ENCODE peak calls at places on chromosome 5, in eight cellular contexts. O is LoVo; J is CD8-positive, alpha-beta memory T cell; S is HFF-Myc; L is lower lobe of right lung; X is Right ventricle myocardium superior; G is activated T-cell treated with anti-CD3 and anti-CD28 coated beads for 1 hour; Q is iPS-NIHi11. Y is an unnamed sample.

GRCh38 chr5:17235736-17236330 is 18.4 kb downstream of the BASP1 start:
- DNase-seq in S (no peak), O (no peak), L (no peak), J (no peak), X (no peak), G (no peak), Q (no peak), Y (peak)

GRCh38 chr5:67672633-67673032 is 476.0 kb upstream of the CD180 start:
- DNase-seq in L (no peak), Q (no peak), O (no peak), X (no peak), G (no peak), S (no peak), J (no peak), Y (no peak)

GRCh38 chr5:108655750-108656450 is 91.8 kb upstream of the FER start:
- DNase-seq in L (no peak), X (no peak), Q (no peak), S (no peak), G (no peak), O (peak), J (no peak), Y (no peak)

GRCh38 chr5:153629027-153629426 is 138.6 kb downstream of the GRIA1 start:
- DNase-seq in L (peak), G (no peak), Q (peak), X (no peak), S (peak), O (peak), J (no peak), Y (peak)

GRCh38 chr5:38845555-38846378 is at the start of gene OSMR:
- DNase-seq in G (no peak), S (peak), J (no peak), Q (peak), O (no peak), X (peak), L (peak), Y (peak)

GRCh38 chr5:102911973-102912372 is 156.9 kb downstream of the PAM start:
- DNase-seq in L (no peak), X (no peak), S (peak), Q (no peak), O (peak), G (no peak), J (no peak), Y (no peak)

GRCh38 chr5:143685416-143685815 is 126.5 kb upstream of the HMHB1 start:
- DNase-seq in X (no peak), G (no peak), S (no peak), Q (no peak), L (no peak), J (no peak), O (no peak), Y (no peak)

GRCh38 chr5:160693831-160694473 is 158.1 kb downstream of the ATP10B start:
- DNase-seq in S (no peak), G (no peak), O (peak), X (no peak), Q (no peak), J (no peak), L (no peak), Y (no peak)

GRCh38 chr5:158013939-158014338 is 155.0 kb upstream of the CLINT1 start:
- DNase-seq in Q (peak), S (no peak), J (no peak), L (no peak), X (no peak), O (no peak), G (no peak), Y (no peak)

GRCh38 chr5:163846512-163846911 is 341.1 kb downstream of the MAT2B start:
- DNase-seq in O (no peak), L (no peak), S (no peak), G (no peak), Q (no peak), J (no peak), X (no peak), Y (no peak)

GRCh38 chr5:132748522-132749000 is 1.3 kb downstream of the CCNI2 start:
- DNase-seq in O (no peak), X (no peak), G (no peak), Q (no peak), L (no peak), J (no peak), S (no peak), Y (no peak)

GRCh38 chr5:72234265-72234700 is 85.8 kb downstream of the MRPS27 start:
- DNase-seq in X (no peak), L (no peak), J (peak), Q (no peak), O (peak), S (no peak), G (no peak), Y (no peak)

GRCh38 chr5:150434502-150434901 is 15.0 kb downstream of the RPS14 start:
- DNase-seq in Q (peak), G (no peak), O (no peak), X (no peak), S (no peak), L (no peak), J (no peak), Y (no peak)

GRCh38 chr5:178483620-178484019 is 106.6 kb downstream of the COL23A1 start:
- DNase-seq in X (peak), O (no peak), S (no peak), J (no peak), G (peak), L (peak), Q (no peak), Y (peak)

GRCh38 chr5:147234825-147235635 is at the start of gene STK32A:
- DNase-seq in J (no peak), L (peak), X (peak), O (peak), S (no peak), G (no peak), Q (peak), Y (peak)

GRCh38 chr5:76718381-76718832 is 2.5 kb downstream of the F2R start:
- DNase-seq in G (no peak), Q (no peak), X (no peak), L (no peak), J (no peak), O (no peak), S (no peak), Y (no peak)

GRCh38 chr5:2900360-2900759 is 148.9 kb upstream of the IRX2 start:
- DNase-seq in J (no peak), X (no peak), L (no peak), S (no peak), Q (no peak), G (no peak), O (no peak), Y (no peak)

GRCh38 chr5:170504598-170505266 is 912 bp downstream of the KCNIP1 start:
- DNase-seq in J (no peak), G (no peak), O (no peak), X (no peak), Q (no peak), L (no peak), S (no peak), Y (no peak)

GRCh38 chr5:102221949-102222348 is 74.1 kb downstream of the SLCO4C1 start:
- DNase-seq in J (no peak), O (no peak), X (no peak), S (no peak), L (no peak), Q (no peak), G (no peak), Y (no peak)

GRCh38 chr5:137994556-137994955 is 38.3 kb downstream of the FAM13B start:
- DNase-seq in J (no peak), G (no peak), L (no peak), S (no peak), Q (no peak), X (no peak), O (no peak), Y (no peak)

GRCh38 chr5:177537389-177538361 is 16.7 kb downstream of the FAM193B start:
- DNase-seq in J (no peak), S (no peak), O (no peak), G (no peak), L (no peak), X (peak), Q (no peak), Y (peak)

GRCh38 chr5:141100243-141100805 is at the start of gene PCDHB3:
- DNase-seq in Q (peak), J (no peak), G (no peak), L (peak), O (peak), X (peak), S (peak), Y (no peak)

GRCh38 chr5:34843482-34843881 is 4.5 kb downstream of the TTC23L start:
- DNase-seq in G (no peak), X (no peak), J (no peak), S (no peak), O (no peak), Q (no peak), L (no peak), Y (no peak)

GRCh38 chr5:6183391-6184390 is 194.7 kb downstream of the MED10 start:
- DNase-seq in S (no peak), L (no peak), G (no peak), Q (no peak), J (no peak), O (no peak), X (no peak), Y (no peak)

Y was measured in tibial artery.